ENCODE peak calls at places on chromosomes 3 and 15, in four cellular contexts. H is heart left ventricle, Y is RWPE2, D is SK-N-SH. R is an unnamed sample. For H3K4me1, the result is how much of the 10 kb centered on the place peaks cover.

GRCh38 chr3:114569186-114569585 is 275.4 kb downstream of the TIGIT start:
- DNase-seq in H (no peak), Y (no peak), D (no peak), R (no peak)

GRCh38 chr15:40048155-40048792 is 9.3 kb upstream of the SRP14 start:
- DNase-seq in H (no peak), Y (no peak), D (no peak), R (no peak)

GRCh38 chr3:10019326-10019725 is 6.9 kb upstream of the FANCD2 start:
- DNase-seq in H (no peak), Y (no peak), D (no peak), R (no peak)

GRCh38 chr3:129051776-129052400 is 8.7 kb upstream of the GP9 start:
- DNase-seq in H (peak), Y (peak), D (no peak), R (no peak)

GRCh38 chr3:94069242-94069813 is 6.5 kb downstream of the NSUN3 start:
- DNase-seq in H (no peak), Y (no peak), D (peak), R (no peak)

GRCh38 chr15:43939070-43939469 is 112.3 kb downstream of the WDR76 start:
- DNase-seq in H (no peak), Y (no peak), D (peak), R (no peak)

GRCh38 chr3:64441861-64442260 is 216.6 kb upstream of the PRICKLE2 start:
- DNase-seq in H (no peak), Y (no peak), D (no peak), R (no peak)

GRCh38 chr15:64146041-64146440 is 5.5 kb upstream of the SNX22 start:
- DNase-seq in H (peak), Y (no peak), D (peak), R (no peak)

GRCh38 chr15:95469601-95470000 is 860.9 kb upstream of the NR2F2 start:
- DNase-seq in H (no peak), Y (no peak), D (no peak), R (no peak)

GRCh38 chr3:81380234-81380633 is 381.2 kb downstream of the GBE1 start:
- DNase-seq in H (no peak), Y (no peak), D (no peak), R (no peak)

GRCh38 chr15:60385620-60386552 is 11.9 kb downstream of the ANXA2 start:
- DNase-seq in H (no peak), Y (no peak), D (no peak), R (peak)

GRCh38 chr15:40770147-40770721 is 454 bp downstream of the C15orf62 start:
- DNase-seq in H (no peak), Y (no peak), D (peak), R (peak)

GRCh38 chr3:126517986-126518778 is 609 bp upstream of the UROC1 start:
- DNase-seq in H (peak), Y (peak), D (no peak), R (no peak)

GRCh38 chr3:42492508-42493080 is 9.8 kb upstream of the VIPR1 start:
- DNase-seq in H (no peak), Y (peak), D (no peak), R (no peak)

GRCh38 chr3:188400494-188401243 is 246.7 kb downstream of the LPP start:
- DNase-seq in H (no peak), Y (no peak), D (no peak), R (no peak)

GRCh38 chr15:57354436-57355123 is 21.7 kb upstream of the CGNL1 start:
- DNase-seq in H (no peak), Y (no peak), D (no peak), R (no peak)

GRCh38 chr3:158058775-158059174 is 47.4 kb downstream of the SHOX2 start:
- DNase-seq in H (no peak), Y (no peak), D (no peak), R (no peak)

GRCh38 chr3:23036728-23037127 is 166.4 kb upstream of the UBE2E2 start:
- DNase-seq in H (no peak), Y (no peak), D (no peak), R (no peak)

GRCh38 chr3:127652246-127652995 is 20.3 kb upstream of the ABTB1 start:
- DNase-seq in H (peak), Y (no peak), D (peak), R (no peak)

GRCh38 chr15:71443538-71443937 is 328.3 kb downstream of the THSD4 start:
- DNase-seq in H (peak), Y (peak), D (peak), R (peak)

GRCh38 chr3:40615110-40615915 is 90.6 kb downstream of the ZNF621 start:
- DNase-seq in H (no peak), Y (no peak), D (peak), R (no peak)

GRCh38 chr3:2870714-2871353 is 239.3 kb downstream of the IL5RA start:
- DNase-seq in H (no peak), Y (no peak), D (no peak), R (no peak)

GRCh38 chr15:31217067-31217466 is 109.6 kb upstream of the KLF13 start:
- DNase-seq in H (no peak), Y (no peak), D (no peak), R (no peak)

GRCh38 chr3:56981445-56982230 is 78.8 kb upstream of the SPATA12 start:
- DNase-seq in H (no peak), Y (no peak), D (peak), R (no peak)

GRCh38 chr3:151227438-151228290 is 24.6 kb upstream of the GPR171 start:
- DNase-seq in H (peak), Y (no peak), D (peak), R (peak)

GRCh38 chr15:76138436-76138835 is 78.7 kb downstream of the TMEM266 start:
- DNase-seq in H (no peak), Y (no peak), D (no peak), R (no peak)

GRCh38 chr3:155241559-155241958 is 51.9 kb downstream of the STRIT1 start:
- DNase-seq in H (no peak), Y (no peak), D (peak), R (no peak)

GRCh38 chr3:145557405-145557804 is 603.6 kb downstream of the PLOD2 start:
- DNase-seq in H (no peak), Y (no peak), D (no peak), R (no peak)

GRCh38 chr3:71724584-71725278 is 471 bp downstream of the EIF4E3 start:
- DNase-seq in H (peak), Y (no peak), D (peak), R (peak)

GRCh38 chr3:66472313-66473134 is 28.3 kb downstream of the LRIG1 start:
- DNase-seq in H (no peak), Y (no peak), D (no peak), R (peak)

GRCh38 chr3:172750069-172750367 is 508 bp upstream of the ECT2 start:
- DNase-seq in H (no peak), Y (no peak), D (no peak), R (no peak)

GRCh38 chr3:193851416-193851815 is 258.4 kb downstream of the OPA1 start:
- DNase-seq in H (no peak), Y (no peak), D (no peak), R (peak)

GRCh38 chr15:34496616-34497015 is 59.0 kb upstream of the GOLGA8A start:
- DNase-seq in H (no peak), Y (no peak), D (peak), R (no peak)

GRCh38 chr3:196073188-196073838 is 8.6 kb downstream of the TFRC start:
- DNase-seq in H (no peak), Y (no peak), D (peak), R (peak)

GRCh38 chr3:42839616-42840015 is 30.4 kb downstream of the ACKR2 start:
- DNase-seq in H (peak), Y (no peak), D (peak), R (peak)

GRCh38 chr3:127375151-127375937 is 87.5 kb upstream of the PRR20G start:
- DNase-seq in H (no peak), Y (no peak), D (no peak), R (no peak)

GRCh38 chr3:129196601-129197000 is 12.9 kb upstream of the CNBP start:
- DNase-seq in H (no peak), Y (no peak), D (no peak), R (no peak)

GRCh38 chr3:15631426-15632211 is 30.1 kb downstream of the BTD start:
- DNase-seq in H (no peak), Y (no peak), D (no peak), R (no peak)
- H3K4me1 ChIP-seq in H (under half), Y (half or more), D (under half), R (under half)

GRCh38 chr15:68303560-68304436 is 26.3 kb downstream of the FEM1B start:
- DNase-seq in H (no peak), Y (peak), D (no peak), R (no peak)
- H3K4me1 ChIP-seq in H (under half), Y (under half), D (under half), R (under half)

GRCh38 chr3:31185004-31185357 is 290.5 kb upstream of the GADL1 start:
- DNase-seq in H (no peak), Y (no peak), D (no peak), R (no peak)
- H3K4me1 ChIP-seq in H (under half), Y (under half), D (under half), R (under half)

GRCh38 chr3:118801899-118802298 is 232.7 kb downstream of the IGSF11 start:
- DNase-seq in H (peak), Y (no peak), D (no peak), R (no peak)
- H3K4me1 ChIP-seq in H (under half), Y (under half), D (under half), R (under half)

GRCh38 chr3:112131111-112131510 is 1.9 kb downstream of the GCSAM start:
- DNase-seq in H (no peak), Y (no peak), D (no peak), R (no peak)

GRCh38 chr3:112128843-112129727 is 4.0 kb downstream of the GCSAM start:
- DNase-seq in H (no peak), Y (no peak), D (no peak), R (no peak)

GRCh38 chr3:112132088-112132487 is 960 bp downstream of the GCSAM start:
- DNase-seq in H (no peak), Y (no peak), D (no peak), R (no peak)

GRCh38 chr3:112129925-112130637 is 3.0 kb downstream of the GCSAM start:
- DNase-seq in H (no peak), Y (no peak), D (no peak), R (no peak)

GRCh38 chr3:112130638-112130993 is 2.4 kb downstream of the GCSAM start:
- DNase-seq in H (no peak), Y (no peak), D (no peak), R (no peak)
- H3K4me1 ChIP-seq in H (under half), Y (under half), D (under half), R (under half)

R was measured in prostate gland.